ENCODE peak calls at places on chromosomes 12 and 14, in four cellular contexts. D is HepG2, P is HEK293T, U is K562. O is an unnamed sample.

GRCh38 chr12:67661311-67662011 is 12.9 kb downstream of the DYRK2 start:
- DNase-seq in D (no peak), P (no peak), U (no peak), O (no peak)

GRCh38 chr14:90556050-90556477 is 159.2 kb downstream of the CALM1 start:
- DNase-seq in D (peak), P (no peak), U (no peak), O (peak)

GRCh38 chr14:55980970-55981369 is 137.2 kb upstream of the PELI2 start:
- DNase-seq in D (no peak), P (no peak), U (no peak), O (no peak)

GRCh38 chr14:61765225-61765943 is 3.2 kb downstream of the SNAPC1 start:
- DNase-seq in D (no peak), P (no peak), U (no peak), O (no peak)

GRCh38 chr12:29153231-29153630 is 4.2 kb downstream of the FAR2 start:
- DNase-seq in D (no peak), P (no peak), U (no peak), O (peak)

GRCh38 chr14:92952497-92953298 is 29.7 kb downstream of the CHGA start:
- DNase-seq in D (no peak), P (no peak), U (no peak), O (no peak)

GRCh38 chr12:89977356-89978185 is 268.9 kb upstream of the ATP2B1 start:
- DNase-seq in D (no peak), P (no peak), U (no peak), O (no peak)

GRCh38 chr12:112995008-112995407 is 16.7 kb downstream of the OAS2 start:
- DNase-seq in D (no peak), P (no peak), U (no peak), O (no peak)

GRCh38 chr14:37709419-37710195 is 114.2 kb downstream of the TTC6 start:
- DNase-seq in D (peak), P (peak), U (peak), O (no peak)

GRCh38 chr12:47391566-47391965 is 311.8 kb upstream of the AMIGO2 start:
- DNase-seq in D (no peak), P (no peak), U (no peak), O (no peak)

GRCh38 chr12:7869137-7869536 is 3.6 kb downstream of the SLC2A14 start:
- DNase-seq in D (no peak), P (no peak), U (no peak), O (no peak)

GRCh38 chr12:109900752-109901580 is 892 bp downstream of the TCHP start:
- DNase-seq in D (no peak), P (peak), U (peak), O (peak)

GRCh38 chr12:111066744-111067437 is 146.5 kb upstream of the MYL2 start:
- DNase-seq in D (no peak), P (peak), U (peak), O (no peak)

GRCh38 chr14:75144944-75145343 is 18.1 kb upstream of the NEK9 start:
- DNase-seq in D (no peak), P (no peak), U (no peak), O (no peak)

GRCh38 chr14:38250316-38250715 is 5.6 kb downstream of the CLEC14A start:
- DNase-seq in D (no peak), P (no peak), U (no peak), O (no peak)

GRCh38 chr14:104503691-104504090 is 75.9 kb upstream of the C14orf180 start:
- DNase-seq in D (no peak), P (no peak), U (no peak), O (no peak)

GRCh38 chr12:56864318-56864717 is 69.9 kb downstream of the SDR9C7 start:
- DNase-seq in D (no peak), P (no peak), U (no peak), O (no peak)

GRCh38 chr12:88393017-88393767 is 187.1 kb downstream of the KITLG start:
- DNase-seq in D (peak), P (peak), U (peak), O (peak)

GRCh38 chr14:104138098-104138890 is at the start of gene KIF26A:
- DNase-seq in D (no peak), P (peak), U (no peak), O (peak)

GRCh38 chr14:99686557-99687283 is 2.6 kb downstream of the CYP46A1 start:
- DNase-seq in D (no peak), P (no peak), U (no peak), O (no peak)

GRCh38 chr14:75344396-75344795 is 65.8 kb downstream of the FOS start:
- DNase-seq in D (no peak), P (no peak), U (no peak), O (no peak)

GRCh38 chr12:113152835-113153814 is 3.6 kb downstream of the CFAP73 start:
- DNase-seq in D (peak), P (peak), U (peak), O (peak)

GRCh38 chr14:92863281-92863680 is 59.7 kb upstream of the CHGA start:
- DNase-seq in D (no peak), P (no peak), U (no peak), O (no peak)

GRCh38 chr12:98574110-98574509 is 19.4 kb upstream of the SLC25A3 start:
- DNase-seq in D (peak), P (no peak), U (no peak), O (no peak)

GRCh38 chr14:103628684-103629502 is at the start of gene KLC1:
- DNase-seq in D (no peak), P (peak), U (peak), O (peak)

GRCh38 chr14:68815288-68816182 is 22.7 kb upstream of the ZFP36L1 start:
- DNase-seq in D (no peak), P (no peak), U (no peak), O (no peak)

GRCh38 chr14:35403085-35403396 is 1.5 kb downstream of the NFKBIA start:
- DNase-seq in D (no peak), P (no peak), U (no peak), O (no peak)

GRCh38 chr14:93114713-93115068 is 1.0 kb downstream of the ITPK1 start:
- DNase-seq in D (no peak), P (no peak), U (no peak), O (peak)

GRCh38 chr12:52524898-52525591 is 4.9 kb upstream of the KRT5 start:
- DNase-seq in D (no peak), P (no peak), U (no peak), O (no peak)

GRCh38 chr12:50507930-50508329 is 3.1 kb downstream of the DIP2B start:
- DNase-seq in D (no peak), P (no peak), U (no peak), O (no peak)

GRCh38 chr12:50572275-50572674 is 67.5 kb downstream of the DIP2B start:
- DNase-seq in D (peak), P (no peak), U (no peak), O (no peak)

DNA sequence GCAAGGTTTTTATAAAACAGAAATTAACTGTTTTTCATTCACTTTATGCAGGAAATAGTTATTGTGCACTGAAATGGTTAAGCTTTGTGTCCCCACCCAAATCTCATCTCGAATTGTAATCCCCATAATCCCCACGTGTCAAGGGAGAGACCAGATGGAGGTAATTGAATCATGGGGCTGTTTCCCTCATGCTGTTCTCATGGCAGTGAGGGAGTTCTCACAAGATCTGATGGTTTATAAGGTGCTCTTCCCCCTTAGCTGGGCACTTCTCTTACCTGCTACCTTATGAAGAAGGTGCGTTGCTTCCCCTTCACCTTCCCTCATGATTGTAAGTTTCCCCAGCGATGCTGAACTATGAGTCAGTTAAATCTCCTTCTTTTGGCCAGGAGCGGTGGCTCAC is 123.9 kb downstream of the TMTC2 start:
- DNase-seq in D (no peak), P (no peak), U (no peak), O (no peak)
- TF ChIP-seq ELF4 in D (no peak), P (no peak), U (no peak), O (no peak)

GRCh38 chr12:54352022-54352531 is 12.2 kb downstream of the GPR84 start:
- DNase-seq in D (no peak), P (no peak), U (peak), O (peak)
- TF ChIP-seq SP1 in D (no peak), P (no peak), U (no peak), O (no peak)

GRCh38 chr12:57864382-57864781 is 17.9 kb upstream of the CTDSP2 start:
- DNase-seq in D (no peak), P (no peak), U (no peak), O (peak)
- TF ChIP-seq ELF4 in D (no peak), P (no peak), U (no peak), O (no peak)

GRCh38 chr14:95507174-95507573 is 9.3 kb downstream of the SYNE3 start:
- DNase-seq in D (no peak), P (no peak), U (peak), O (no peak)
- TF ChIP-seq SP1 in D (no peak), P (no peak), U (no peak), O (no peak)

GRCh38 chr14:58298477-58298879 is at the start of gene ARID4A:
- DNase-seq in D (no peak), P (no peak), U (no peak), O (peak)
- TF ChIP-seq ELF4 in D (no peak), P (no peak), U (no peak), O (no peak)

O was measured in WTC11.